ENCODE peak calls at places on chromosomes 12 and 14, in four cellular contexts. X is IMR-90, N is uterus, Y is lung. O is an unnamed sample.

GRCh38 chr14:80973918-80974317 is 18.5 kb downstream of the TSHR start:
- DNase-seq in X (no peak), N (peak; percentile 20), Y (no peak), O (no peak)

GRCh38 chr12:127306604-127307215 is 960.3 kb upstream of the TMEM132C start:
- DNase-seq in X (no peak), N (no peak), Y (no peak), O (no peak)

GRCh38 chr12:109346920-109347319 is 780 bp upstream of the MYO1H start:
- DNase-seq in X (no peak), N (no peak), Y (no peak), O (no peak)

GRCh38 chr12:65568517-65568916 is 255.8 kb upstream of the HMGA2 start:
- DNase-seq in X (peak; percentile 84), N (no peak), Y (no peak), O (no peak)

GRCh38 chr14:95679148-95679547 is 7.1 kb upstream of the TCL1B start:
- DNase-seq in X (no peak), N (no peak), Y (no peak), O (no peak)

GRCh38 chr14:31205681-31206535 is 1.7 kb downstream of the HECTD1 start:
- DNase-seq in X (peak; percentile 88), N (no peak), Y (no peak), O (no peak)

GRCh38 chr14:95686935-95687334 is 709 bp downstream of the TCL1B start:
- DNase-seq in X (no peak), N (no peak), Y (no peak), O (no peak)

GRCh38 chr12:39123580-39123979 is 218.2 kb upstream of the CPNE8 start:
- DNase-seq in X (no peak), N (no peak), Y (no peak), O (no peak)

GRCh38 chr14:51008416-51008815 is 64.1 kb upstream of the PYGL start:
- DNase-seq in X (no peak), N (no peak), Y (no peak), O (no peak)

GRCh38 chr14:104977681-104978647 is at the start of gene AHNAK2:
- DNase-seq in X (peak; percentile 67), N (peak; percentile 62), Y (peak; percentile 64), O (no peak)

GRCh38 chr14:93778856-93779629 is 9.2 kb downstream of the PRIMA1 start:
- DNase-seq in X (no peak), N (no peak), Y (no peak), O (no peak)

GRCh38 chr12:20350495-20350894 is 17.8 kb upstream of the PDE3A start:
- DNase-seq in X (peak; percentile 83), N (no peak), Y (no peak), O (no peak)

GRCh38 chr12:90043264-90043663 is 334.6 kb upstream of the ATP2B1 start:
- DNase-seq in X (peak; percentile 72), N (no peak), Y (no peak), O (no peak)

GRCh38 chr14:30673071-30673470 is 51.0 kb downstream of the SCFD1 start:
- DNase-seq in X (no peak), N (no peak), Y (no peak), O (no peak)

GRCh38 chr14:103022669-103023044 is 34.7 kb downstream of the CDC42BPB start:
- DNase-seq in X (no peak), N (no peak), Y (no peak), O (no peak)

GRCh38 chr14:34064349-34064748 is 113.5 kb upstream of the EGLN3 start:
- DNase-seq in X (peak; percentile 11), N (peak; percentile 67), Y (peak; percentile 39), O (no peak)

GRCh38 chr12:122111070-122111750 is 32.7 kb downstream of the MLXIP start:
- DNase-seq in X (no peak), N (no peak), Y (no peak), O (no peak)

GRCh38 chr14:71320734-71321555 is 413.7 kb downstream of the PCNX1 start:
- DNase-seq in X (peak; percentile 69), N (peak; percentile 53), Y (peak; percentile 65), O (peak; percentile 86)

GRCh38 chr12:14066021-14066420 is 84.6 kb upstream of the GRIN2B start:
- DNase-seq in X (no peak), N (no peak), Y (no peak), O (no peak)

GRCh38 chr12:7016958-7017571 is 1.2 kb downstream of the LPCAT3 start:
- DNase-seq in X (no peak), N (no peak), Y (no peak), O (no peak)

GRCh38 chr12:8628731-8629130 is 16.1 kb upstream of the AICDA start:
- DNase-seq in X (no peak), N (no peak), Y (no peak), O (no peak)
- H3K27ac ChIP-seq in X (no peak overlapping the region), N (no peak overlapping the region), Y (no peak overlapping the region), O (peak overlapping the region; percentile 7)

DNA sequence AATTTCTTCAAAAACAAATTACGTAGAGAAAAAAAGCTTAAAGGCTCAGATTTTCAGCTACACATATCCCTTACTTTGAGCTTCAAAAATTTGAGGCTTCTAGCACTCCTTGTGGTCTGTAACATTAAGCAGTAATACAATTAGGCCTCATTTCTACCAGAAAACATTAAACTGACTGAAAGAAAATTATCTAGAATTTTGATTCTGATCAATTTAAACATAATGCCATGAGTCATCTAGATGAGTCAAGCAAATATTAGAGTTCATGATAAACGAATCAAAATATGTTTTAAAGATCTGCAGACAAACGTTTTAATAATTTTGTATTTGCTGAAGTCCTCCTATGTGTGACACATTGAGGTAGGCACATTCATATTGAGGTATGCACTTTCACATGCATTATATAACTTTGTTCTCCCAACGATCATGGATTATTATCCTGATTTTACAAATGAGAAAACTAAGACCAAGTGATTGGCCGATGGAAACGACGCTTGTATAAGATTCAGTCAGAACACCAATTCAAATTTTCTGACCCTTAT is 4.3 kb downstream of the OSBPL8 start:
- DNase-seq in X (peak; percentile 11), N (no peak), Y (no peak), O (no peak)
- TF ChIP-seq CTCF in X (peak; percentile 6), N (no peak), Y (no peak), O (no peak)

GRCh38 chr12:47833591-47834012 is 13.9 kb upstream of the HDAC7 start:
- DNase-seq in X (no peak), N (no peak), Y (no peak), O (no peak)
- H3K4me3 ChIP-seq in X (no peak overlapping the region), N (no peak overlapping the region), Y (no peak overlapping the region), O (no peak overlapping the region)

DNA sequence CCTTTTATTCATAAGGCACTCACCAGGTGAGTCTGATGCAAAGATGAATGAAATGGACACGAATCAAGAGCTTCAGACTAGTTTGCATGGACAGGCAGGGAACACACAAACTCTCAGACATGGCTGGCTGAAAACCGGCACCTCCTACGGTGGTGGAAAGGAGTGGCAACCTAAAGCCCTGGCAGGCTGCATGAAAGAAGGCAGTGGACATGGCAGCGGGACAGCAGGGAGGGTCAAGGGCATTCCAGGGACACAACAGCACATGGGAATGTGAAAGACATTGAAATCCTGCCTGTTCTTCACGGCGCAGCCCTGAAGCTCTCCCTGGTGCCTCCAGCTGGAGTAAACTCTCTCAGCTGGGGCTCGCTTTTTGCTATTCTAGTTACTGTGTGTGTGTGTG is 16.6 kb upstream of the LRTM2 start:
- DNase-seq in X (no peak), N (peak; percentile 9), Y (no peak), O (no peak)
- H3K27ac ChIP-seq in X (no peak overlapping the region), N (no peak overlapping the region), Y (no peak overlapping the region), O (no peak overlapping the region)

DNA sequence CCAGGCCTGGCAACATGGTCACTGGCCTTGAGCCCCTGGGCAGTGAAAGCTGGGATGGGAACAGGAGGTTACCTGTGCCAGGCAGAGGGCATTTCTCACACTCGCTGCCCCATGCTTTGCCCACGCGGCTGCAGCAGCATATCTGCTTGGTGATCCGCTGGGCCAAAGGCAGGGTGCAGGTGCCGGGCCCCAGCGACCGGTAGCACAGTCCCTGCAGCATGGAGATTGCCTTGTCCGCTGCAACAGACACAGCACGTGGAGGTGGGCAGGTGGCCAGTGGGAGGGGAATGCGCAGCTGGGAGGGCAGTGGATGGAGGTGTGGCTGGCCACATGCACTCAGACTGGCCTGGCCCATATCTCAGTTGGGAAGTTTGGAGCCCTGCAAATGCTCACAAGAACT is 35.3 kb downstream of the ISCA2 start:
- DNase-seq in X (no peak), N (no peak), Y (no peak), O (no peak)
- TF ChIP-seq CTCF in X (no peak), N (no peak), Y (no peak), O (no peak)

GRCh38 chr12:129903956-129904769 is at the start of gene TMEM132D:
- DNase-seq in X (no peak), N (no peak), Y (no peak), O (no peak)
- H3K4me3 ChIP-seq in X (no peak within 1 kb of the TSS), N (no peak within 1 kb of the TSS), Y (no peak within 1 kb of the TSS), O (no peak within 1 kb of the TSS)

GRCh38 chr14:22497671-22498093 is 91.3 kb downstream of the DAD1 start:
- DNase-seq in X (no peak), N (no peak), Y (no peak), O (no peak)
- H3K27ac ChIP-seq in X (no peak overlapping the region), N (no peak overlapping the region), Y (peak overlapping the region; percentile 90), O (no peak overlapping the region)

O was measured in coronary artery.